ENCODE peak calls at places on chromosomes 6 and 20, in six cellular contexts. One of them, this sample, is unnamed. For H3K9me3, the result is how much of the 10 kb centered on the place peaks cover.

GRCh38 chr6:131413191-131413830 is 159.7 kb upstream of the ARG1 start:
- DNase-seq in MM.1S: no peak
- DNase-seq in PC-9: no peak
- DNase-seq in neural progenitor cell: no peak
- DNase-seq in K562: no peak
- DNase-seq in A673: no peak
- DNase-seq in this sample: no peak

GRCh38 chr20:4069741-4070140 is 54.4 kb upstream of the RNF24 start:
- DNase-seq in neural progenitor cell: no peak
- DNase-seq in PC-9: no peak
- DNase-seq in MM.1S: no peak
- DNase-seq in A673: no peak
- DNase-seq in K562: no peak
- DNase-seq in this sample: no peak

GRCh38 chr6:156699017-156699421 is 78.2 kb upstream of the ARID1B start:
- DNase-seq in K562: no peak
- DNase-seq in PC-9: peak
- DNase-seq in MM.1S: no peak
- DNase-seq in neural progenitor cell: no peak
- DNase-seq in A673: no peak
- DNase-seq in this sample: no peak

GRCh38 chr20:4434681-4435080 is 287.0 kb upstream of the PRND start:
- DNase-seq in K562: no peak
- DNase-seq in PC-9: no peak
- DNase-seq in neural progenitor cell: no peak
- DNase-seq in A673: no peak
- DNase-seq in MM.1S: no peak
- DNase-seq in this sample: no peak

GRCh38 chr6:165031491-165031890 is 277.9 kb downstream of the C6orf118 start:
- DNase-seq in PC-9: no peak
- DNase-seq in MM.1S: no peak
- DNase-seq in neural progenitor cell: no peak
- DNase-seq in A673: no peak
- DNase-seq in K562: no peak
- DNase-seq in this sample: peak

GRCh38 chr6:87139236-87139635 is 16.1 kb upstream of the ZNF292 start:
- DNase-seq in neural progenitor cell: peak
- DNase-seq in PC-9: no peak
- DNase-seq in MM.1S: peak
- DNase-seq in K562: peak
- DNase-seq in A673: peak
- DNase-seq in this sample: no peak

GRCh38 chr20:9255171-9255570 is 186.3 kb downstream of the PLCB4 start:
- DNase-seq in K562: no peak
- DNase-seq in PC-9: no peak
- DNase-seq in MM.1S: no peak
- DNase-seq in neural progenitor cell: peak
- DNase-seq in A673: peak
- DNase-seq in this sample: no peak

GRCh38 chr6:147033267-147033666 is 170.9 kb upstream of the STXBP5 start:
- DNase-seq in neural progenitor cell: peak
- DNase-seq in A673: no peak
- DNase-seq in K562: no peak
- DNase-seq in PC-9: no peak
- DNase-seq in MM.1S: no peak
- DNase-seq in this sample: peak

GRCh38 chr6:107778242-107778641 is 45.9 kb downstream of the SCML4 start:
- DNase-seq in K562: no peak
- DNase-seq in MM.1S: no peak
- DNase-seq in neural progenitor cell: no peak
- DNase-seq in A673: no peak
- DNase-seq in PC-9: no peak
- DNase-seq in this sample: no peak

GRCh38 chr20:50824137-50824536 is 29.3 kb downstream of the BCAS4 start:
- DNase-seq in MM.1S: no peak
- DNase-seq in A673: no peak
- DNase-seq in neural progenitor cell: no peak
- DNase-seq in PC-9: peak
- DNase-seq in K562: no peak
- DNase-seq in this sample: no peak

GRCh38 chr6:83853968-83854501 is 875 bp downstream of the RIPPLY2 start:
- DNase-seq in K562: no peak
- DNase-seq in A673: no peak
- DNase-seq in neural progenitor cell: peak
- DNase-seq in MM.1S: no peak
- DNase-seq in PC-9: no peak
- DNase-seq in this sample: no peak

GRCh38 chr6:37971711-37972410 is 152.3 kb downstream of the ZFAND3 start:
- DNase-seq in A673: peak
- DNase-seq in neural progenitor cell: no peak
- DNase-seq in PC-9: no peak
- DNase-seq in MM.1S: no peak
- DNase-seq in K562: no peak
- DNase-seq in this sample: peak
- H3K9me3 ChIP-seq in A673: under half
- H3K9me3 ChIP-seq in neural progenitor cell: under half
- H3K9me3 ChIP-seq in PC-9: under half
- H3K9me3 ChIP-seq in MM.1S: under half
- H3K9me3 ChIP-seq in K562: under half
- H3K9me3 ChIP-seq in this sample: under half

GRCh38 chr20:21712443-21713059 is 7.1 kb downstream of the PAX1 start:
- DNase-seq in K562: no peak
- DNase-seq in neural progenitor cell: peak
- DNase-seq in A673: no peak
- DNase-seq in PC-9: no peak
- DNase-seq in MM.1S: no peak
- DNase-seq in this sample: no peak
- TF ChIP-seq EZH2 in K562: no peak
- TF ChIP-seq EZH2 in neural progenitor cell: peak
- TF ChIP-seq EZH2 in A673: no peak
- TF ChIP-seq EZH2 in PC-9: no peak
- TF ChIP-seq EZH2 in MM.1S: no peak
- TF ChIP-seq EZH2 in this sample: no peak

DNA sequence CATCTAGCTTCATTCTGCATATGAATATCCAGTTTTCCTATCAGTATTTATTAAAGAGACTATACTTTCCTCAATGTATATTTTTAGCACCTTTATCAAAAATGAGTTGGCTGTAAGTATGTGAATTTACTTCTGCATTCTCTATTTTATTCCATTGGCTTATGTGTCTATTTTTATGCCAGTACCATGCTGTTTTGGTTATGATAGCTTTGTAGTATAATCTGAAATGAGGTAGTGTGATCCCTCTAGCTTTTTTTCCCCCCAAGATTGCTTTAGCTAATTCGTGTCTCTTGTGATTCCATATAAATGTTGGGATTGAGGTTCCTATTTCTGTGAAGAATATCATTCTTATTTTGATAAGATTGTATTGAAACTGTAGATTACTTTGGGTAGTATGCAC is 469.1 kb upstream of the MAP3K7 start:
- DNase-seq in A673: no peak
- DNase-seq in MM.1S: no peak
- DNase-seq in PC-9: no peak
- DNase-seq in K562: no peak
- DNase-seq in neural progenitor cell: no peak
- DNase-seq in this sample: no peak
- H3K9me3 ChIP-seq in A673: under half
- H3K9me3 ChIP-seq in MM.1S: under half
- H3K9me3 ChIP-seq in PC-9: under half
- H3K9me3 ChIP-seq in K562: under half
- H3K9me3 ChIP-seq in neural progenitor cell: under half
- H3K9me3 ChIP-seq in this sample: under half

GRCh38 chr20:62708591-62709536 is at the start of gene NTSR1:
- DNase-seq in neural progenitor cell: peak
- DNase-seq in PC-9: no peak
- DNase-seq in K562: peak
- DNase-seq in MM.1S: no peak
- DNase-seq in A673: peak
- DNase-seq in this sample: no peak
- TF ChIP-seq EZH2 in neural progenitor cell: peak
- TF ChIP-seq EZH2 in PC-9: no peak
- TF ChIP-seq EZH2 in K562: no peak
- TF ChIP-seq EZH2 in MM.1S: no peak
- TF ChIP-seq EZH2 in A673: peak
- TF ChIP-seq EZH2 in this sample: no peak

GRCh38 chr6:22666021-22666420 is 96.7 kb downstream of the HDGFL1 start:
- DNase-seq in MM.1S: no peak
- DNase-seq in K562: no peak
- DNase-seq in neural progenitor cell: no peak
- DNase-seq in PC-9: no peak
- DNase-seq in A673: no peak
- DNase-seq in this sample: no peak
- H3K9me3 ChIP-seq in MM.1S: under half
- H3K9me3 ChIP-seq in K562: under half
- H3K9me3 ChIP-seq in neural progenitor cell: under half
- H3K9me3 ChIP-seq in PC-9: under half
- H3K9me3 ChIP-seq in A673: under half
- H3K9me3 ChIP-seq in this sample: under half

GRCh38 chr20:37419774-37420542 is 74.0 kb downstream of the SRC start:
- DNase-seq in K562: no peak
- DNase-seq in neural progenitor cell: no peak
- DNase-seq in A673: no peak
- DNase-seq in MM.1S: no peak
- DNase-seq in PC-9: no peak
- DNase-seq in this sample: no peak
- TF ChIP-seq EZH2 in K562: no peak
- TF ChIP-seq EZH2 in neural progenitor cell: no peak
- TF ChIP-seq EZH2 in A673: no peak
- TF ChIP-seq EZH2 in MM.1S: no peak
- TF ChIP-seq EZH2 in PC-9: no peak
- TF ChIP-seq EZH2 in this sample: no peak

DNA sequence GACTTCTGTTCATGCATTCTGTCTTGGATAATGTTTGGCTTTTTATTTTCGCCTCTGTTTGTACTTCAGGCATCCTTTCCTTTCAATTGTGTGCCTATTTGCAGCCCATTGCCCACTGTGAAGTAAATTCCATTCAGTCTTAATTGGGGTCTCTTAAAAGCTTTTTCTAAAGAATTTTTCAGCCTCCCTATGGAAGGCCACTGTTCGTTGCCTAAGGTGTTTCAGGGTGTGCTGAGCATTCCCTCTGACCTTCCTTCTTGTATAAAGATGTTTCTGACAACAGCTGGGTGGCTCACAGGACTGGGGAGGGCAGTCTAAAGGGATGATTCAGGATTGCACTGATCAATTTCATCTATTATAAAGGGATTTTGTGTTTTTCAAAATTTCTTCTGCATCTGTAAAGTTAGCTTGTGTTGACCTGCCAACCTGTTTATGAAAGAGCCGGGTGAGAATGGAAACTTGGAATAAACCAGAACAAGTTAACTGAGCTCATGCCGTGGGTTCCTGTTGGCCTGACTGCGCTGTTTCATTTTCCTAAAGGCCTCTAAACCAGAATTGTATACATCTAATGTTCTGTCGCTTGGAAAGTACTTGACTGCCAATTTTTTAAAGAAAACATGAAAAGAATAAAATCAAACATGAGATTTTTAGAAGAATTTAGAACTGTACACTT is 14.3 kb downstream of the PHACTR2 start:
- DNase-seq in A673: no peak
- DNase-seq in neural progenitor cell: peak
- DNase-seq in K562: no peak
- DNase-seq in PC-9: no peak
- DNase-seq in MM.1S: no peak
- DNase-seq in this sample: no peak
- H3K9me3 ChIP-seq in A673: under half
- H3K9me3 ChIP-seq in neural progenitor cell: under half
- H3K9me3 ChIP-seq in K562: under half
- H3K9me3 ChIP-seq in PC-9: under half
- H3K9me3 ChIP-seq in MM.1S: under half
- H3K9me3 ChIP-seq in this sample: under half

DNA sequence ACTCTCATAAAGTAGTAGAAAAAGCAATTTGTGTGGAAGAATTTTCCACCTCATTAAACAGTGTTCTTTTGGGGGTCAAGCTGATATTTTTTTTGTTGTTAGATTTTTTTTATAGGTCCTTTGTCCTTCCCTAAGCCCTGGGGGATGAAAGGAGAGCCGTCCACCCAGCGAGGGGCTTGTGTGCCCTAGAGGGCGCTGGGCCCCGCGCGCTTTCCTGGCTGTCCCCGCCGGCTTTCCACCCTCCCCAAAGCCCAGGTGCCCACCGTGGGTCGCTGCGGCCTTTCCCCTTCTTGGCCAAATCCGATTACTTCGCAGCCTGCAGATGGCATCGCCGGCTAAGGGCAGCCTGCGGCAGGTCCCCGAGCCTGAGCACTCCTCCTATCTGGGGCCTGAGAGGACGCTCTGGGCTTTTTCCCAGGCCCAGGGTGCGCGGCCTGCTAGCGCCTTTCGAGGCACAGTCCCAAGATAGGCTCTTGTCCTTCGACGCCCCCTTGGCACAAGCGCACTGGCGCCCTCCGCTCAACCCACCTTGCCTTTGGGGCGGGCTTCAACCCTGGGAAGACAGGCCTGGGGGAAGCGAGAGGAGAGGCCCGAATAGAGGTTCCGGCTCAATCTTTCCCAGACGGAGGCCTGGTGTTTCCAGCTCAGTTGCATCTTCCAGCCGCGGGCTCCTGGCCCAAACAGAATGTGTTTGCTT is 33.6 kb downstream of the TFAP2A start:
- DNase-seq in PC-9: no peak
- DNase-seq in K562: no peak
- DNase-seq in MM.1S: no peak
- DNase-seq in A673: no peak
- DNase-seq in neural progenitor cell: peak
- DNase-seq in this sample: no peak
- TF ChIP-seq EZH2 in PC-9: no peak
- TF ChIP-seq EZH2 in K562: no peak
- TF ChIP-seq EZH2 in MM.1S: no peak
- TF ChIP-seq EZH2 in A673: no peak
- TF ChIP-seq EZH2 in neural progenitor cell: no peak
- TF ChIP-seq EZH2 in this sample: no peak

GRCh38 chr6:17892097-17892686 is 95.2 kb downstream of the KIF13A start:
- DNase-seq in MM.1S: no peak
- DNase-seq in PC-9: no peak
- DNase-seq in A673: no peak
- DNase-seq in K562: peak
- DNase-seq in neural progenitor cell: no peak
- DNase-seq in this sample: no peak
- H3K9me3 ChIP-seq in MM.1S: under half
- H3K9me3 ChIP-seq in PC-9: under half
- H3K9me3 ChIP-seq in A673: under half
- H3K9me3 ChIP-seq in K562: under half
- H3K9me3 ChIP-seq in neural progenitor cell: under half
- H3K9me3 ChIP-seq in this sample: under half

DNA sequence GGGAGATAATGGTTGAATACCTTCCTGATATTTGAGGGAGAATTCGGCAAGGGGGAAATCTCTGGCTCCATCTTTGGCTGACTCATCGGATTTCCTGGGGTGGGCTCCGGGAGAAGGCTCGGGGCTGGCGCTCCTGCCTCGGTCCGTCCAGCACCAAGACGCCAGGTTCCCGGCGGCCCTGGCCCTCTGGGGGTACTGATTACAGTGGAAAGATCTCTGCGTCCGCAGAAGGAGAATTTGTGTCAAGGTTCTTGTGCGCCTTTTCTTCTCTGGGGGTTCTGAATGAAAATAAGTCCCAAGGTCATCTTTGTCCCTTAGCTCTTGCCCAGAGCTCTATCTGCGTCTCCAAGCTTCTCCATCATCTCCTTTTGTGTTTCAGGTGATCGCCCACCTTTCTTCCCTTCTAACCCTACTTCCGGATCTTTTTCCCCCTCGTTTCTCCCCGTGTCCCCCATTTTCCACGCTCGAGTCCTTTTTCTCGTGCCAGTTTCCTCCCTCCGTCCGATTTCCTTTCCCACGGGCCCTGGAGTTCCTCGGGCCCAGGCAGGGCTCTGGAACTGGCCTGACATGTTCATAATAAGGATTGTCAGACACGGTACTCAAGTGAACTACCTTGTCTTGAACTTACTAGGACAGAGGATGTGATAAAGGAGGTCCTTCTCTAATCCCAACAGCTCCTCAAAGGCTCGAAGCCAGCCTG is 11.6 kb downstream of the NRN1 start:
- DNase-seq in K562: no peak
- DNase-seq in neural progenitor cell: no peak
- DNase-seq in PC-9: no peak
- DNase-seq in A673: no peak
- DNase-seq in MM.1S: no peak
- DNase-seq in this sample: no peak
- TF ChIP-seq EZH2 in K562: no peak
- TF ChIP-seq EZH2 in neural progenitor cell: peak
- TF ChIP-seq EZH2 in PC-9: no peak
- TF ChIP-seq EZH2 in A673: no peak
- TF ChIP-seq EZH2 in MM.1S: no peak
- TF ChIP-seq EZH2 in this sample: no peak

This sample was measured in SK-N-MC.